ENCODE peak calls at places on chromosomes 6 and 20, in eight cellular contexts. L is foreskin keratinocyte; E is Right ventricle myocardium superior; W is activated CD8-positive, alpha-beta T cell treated with anti-CD3 and anti-CD28 coated beads for 36 hours; C is T-helper 17 cell; A is CD4-positive, alpha-beta T cell; D is SK-N-SH treated with all-trans-retinoic acid at 6 μM for 48 hours; I is HepG2. S is an unnamed sample.

GRCh38 chr6:123439371-123439770 is 197.4 kb downstream of the TRDN start:
- ATAC-seq in L (no peak), E (peak), W (no peak), C (no peak), A (no peak), D (no peak), I (no peak), S (no peak)

GRCh38 chr6:4320860-4321259 is 185.5 kb upstream of the ECI2 start:
- ATAC-seq in L (peak), E (peak), W (no peak), C (no peak), A (no peak), D (peak), I (no peak), S (peak)

GRCh38 chr6:126897779-126898178 is 220.7 kb upstream of the RSPO3 start:
- ATAC-seq in L (no peak), E (no peak), W (no peak), C (no peak), A (no peak), D (no peak), I (no peak), S (no peak)

GRCh38 chr6:13863699-13864155 is 49.4 kb upstream of the MCUR1 start:
- ATAC-seq in L (no peak), E (no peak), W (no peak), C (no peak), A (no peak), D (no peak), I (peak), S (peak)

GRCh38 chr6:101845172-101845571 is 451.7 kb downstream of the GRIK2 start:
- ATAC-seq in L (no peak), E (no peak), W (no peak), C (no peak), A (no peak), D (no peak), I (no peak), S (no peak)

GRCh38 chr20:21615617-21616080 is 89.8 kb upstream of the PAX1 start:
- ATAC-seq in L (peak), E (no peak), W (peak), C (no peak), A (no peak), D (peak), I (peak), S (peak)

GRCh38 chr6:90131614-90132423 is 164.8 kb downstream of the BACH2 start:
- ATAC-seq in L (no peak), E (peak), W (peak), C (no peak), A (no peak), D (peak), I (no peak), S (no peak)

GRCh38 chr6:132751828-132752227 is 5.9 kb downstream of the VNN2 start:
- ATAC-seq in L (peak), E (no peak), W (peak), C (no peak), A (no peak), D (no peak), I (no peak), S (no peak)

GRCh38 chr6:30600576-30600975 is 16.5 kb downstream of the PPP1R10 start:
- ATAC-seq in L (no peak), E (peak), W (no peak), C (no peak), A (no peak), D (no peak), I (no peak), S (no peak)

GRCh38 chr6:14612016-14612415 is 494.4 kb downstream of the CD83 start:
- ATAC-seq in L (no peak), E (no peak), W (no peak), C (no peak), A (no peak), D (no peak), I (no peak), S (no peak)